ENCODE peak calls at places on chromosomes 13 and 19, in ten cellular contexts. E is AG04450; Q is stimulated activated CD4-positive, alpha-beta T cell treated with anti-CD3 and anti-CD28 coated beads, Interleukin-12 subunit alpha, Interleukin-12 subunit beta, amount 100 ng/mL, for 4 hours; A is T-helper 2 cell treated with Interferon-gamma antibody and Interleukin-4, amounts not matched to agents 5 μg/mL and 100 μg/mL, for 36 hours; J is neuronal stem cell; H is AG10803; D is NCI-H2029; X is AG09309; M is stromal cell of bone marrow; K is hippocampal formation. B is an unnamed sample.

GRCh38 chr13:98875146-98875729 is 102.6 kb downstream of the DOCK9 start:
- DNase-seq in D (no peak), H (no peak), J (no peak), M (no peak), Q (no peak), E (no peak), K (no peak), A (no peak), X (no peak), B (no peak)

GRCh38 chr13:24744247-24744646 is 19.7 kb upstream of the RNF17 start:
- DNase-seq in H (no peak), X (no peak), J (no peak), A (no peak), M (no peak), K (no peak), E (no peak), D (no peak), Q (no peak), B (no peak)

GRCh38 chr13:103878891-103879605 is 812.8 kb upstream of the SLC10A2 start:
- DNase-seq in X (no peak), A (no peak), D (no peak), E (no peak), M (no peak), H (no peak), Q (no peak), K (no peak), J (no peak), B (no peak)

GRCh38 chr13:41327994-41328778 is 17.1 kb downstream of the NAA16 start:
- DNase-seq in Q (no peak), A (no peak), K (no peak), H (no peak), X (no peak), M (no peak), J (no peak), E (no peak), D (no peak), B (no peak)

GRCh38 chr19:43518051-43518450 is 8.9 kb downstream of the ETHE1 start:
- DNase-seq in K (no peak), J (no peak), D (no peak), Q (no peak), A (no peak), M (no peak), X (no peak), E (no peak), H (no peak), B (no peak)

GRCh38 chr19:10424011-10424637 is 3.8 kb downstream of the PDE4A start:
- DNase-seq in H (peak), A (peak), K (peak), E (no peak), D (peak), J (peak), Q (peak), X (no peak), M (no peak), B (no peak)

GRCh38 chr19:55272142-55272541 is 7.8 kb downstream of the HSPBP1 start:
- DNase-seq in E (no peak), J (no peak), M (no peak), Q (no peak), A (no peak), D (no peak), K (no peak), X (no peak), H (no peak), B (no peak)

GRCh38 chr13:71625183-71625582 is 241.8 kb downstream of the DACH1 start:
- DNase-seq in J (no peak), A (no peak), K (no peak), M (no peak), D (no peak), X (no peak), Q (no peak), E (no peak), H (no peak), B (no peak)

GRCh38 chr13:80116107-80116506 is 224.8 kb downstream of the SPRY2 start:
- DNase-seq in Q (no peak), X (peak), E (peak), M (peak), J (no peak), K (no peak), A (no peak), H (peak), D (no peak), B (peak)

GRCh38 chr13:72686766-72687165 is 40.7 kb downstream of the MZT1 start:
- DNase-seq in K (no peak), Q (no peak), X (no peak), A (no peak), M (no peak), E (no peak), H (no peak), J (no peak), D (no peak), B (no peak)

GRCh38 chr19:45200614-45201013 is 22.0 kb downstream of the BLOC1S3 start:
- DNase-seq in H (peak), A (no peak), K (no peak), J (no peak), D (no peak), X (no peak), M (no peak), E (no peak), Q (no peak), B (peak)

GRCh38 chr13:114318624-114319023 is 4.3 kb downstream of the CHAMP1 start:
- DNase-seq in J (no peak), D (no peak), E (no peak), Q (no peak), H (no peak), A (no peak), K (no peak), M (no peak), X (no peak), B (no peak)

GRCh38 chr13:44305845-44306244 is 67.8 kb upstream of the SERP2 start:
- DNase-seq in K (no peak), X (no peak), A (no peak), E (no peak), H (peak), D (peak), J (peak), M (no peak), Q (no peak), B (no peak)

GRCh38 chr19:1143828-1144399 is 30.2 kb downstream of the SBNO2 start:
- DNase-seq in Q (no peak), X (no peak), J (no peak), K (no peak), H (no peak), M (no peak), E (no peak), D (no peak), A (no peak), B (no peak)

GRCh38 chr19:55341191-55342043 is 1.7 kb downstream of the KMT5C start:
- DNase-seq in E (no peak), A (peak), X (no peak), D (peak), J (peak), Q (peak), K (no peak), H (peak), M (no peak), B (no peak)

GRCh38 chr13:39616087-39616694 is 13.2 kb upstream of the LHFPL6 start:
- DNase-seq in K (peak), E (peak), D (peak), Q (peak), A (peak), H (peak), J (peak), X (no peak), M (peak), B (no peak)

GRCh38 chr19:5484398-5485285 is 29.4 kb downstream of the ZNRF4 start:
- DNase-seq in A (no peak), M (no peak), E (peak), D (no peak), K (no peak), X (no peak), H (no peak), Q (no peak), J (no peak), B (no peak)

GRCh38 chr19:12838893-12839656 is 760 bp downstream of the MAST1 start:
- DNase-seq in M (no peak), D (peak), E (no peak), H (no peak), X (no peak), J (no peak), A (peak), K (no peak), Q (no peak), B (no peak)

GRCh38 chr19:10112037-10112751 is 701 bp downstream of the P2RY11 start:
- DNase-seq in X (no peak), Q (peak), M (no peak), J (no peak), E (no peak), K (no peak), D (no peak), A (peak), H (peak), B (no peak)

GRCh38 chr13:52353116-52353718 is 52.8 kb downstream of the THSD1 start:
- DNase-seq in K (no peak), J (no peak), Q (no peak), A (no peak), X (peak), M (peak), H (peak), E (no peak), D (no peak), B (peak)

GRCh38 chr13:107234315-107234714 is 666.4 kb upstream of the ARGLU1 start:
- DNase-seq in A (no peak), E (no peak), X (no peak), H (no peak), D (no peak), M (no peak), K (no peak), J (no peak), Q (no peak), B (no peak)

GRCh38 chr19:8081569-8082550 is 29.3 kb downstream of the CCL25 start:
- DNase-seq in J (no peak), A (no peak), M (no peak), D (no peak), H (no peak), X (no peak), E (no peak), Q (no peak), K (no peak), B (no peak)

GRCh38 chr19:38686530-38686888 is 39.1 kb downstream of the ACTN4 start:
- DNase-seq in Q (no peak), X (no peak), K (no peak), J (no peak), H (no peak), M (no peak), D (no peak), A (peak), E (no peak), B (no peak)

GRCh38 chr13:48500652-48501197 is 32.2 kb downstream of the RCBTB2 start:
- DNase-seq in X (peak), K (no peak), A (no peak), D (no peak), J (no peak), E (peak), M (peak), H (peak), Q (no peak), B (peak)

GRCh38 chr13:68551701-68552522 is 1321.8 kb upstream of the PCDH9 start:
- DNase-seq in A (no peak), Q (no peak), D (peak), X (no peak), M (no peak), K (no peak), E (no peak), J (no peak), H (no peak), B (no peak)

GRCh38 chr19:16296713-16297112 is 27.9 kb upstream of the KLF2 start:
- DNase-seq in A (no peak), J (no peak), H (no peak), K (no peak), X (no peak), E (no peak), Q (no peak), D (no peak), M (no peak), B (no peak)

GRCh38 chr19:15147090-15147489 is 39.9 kb downstream of the SYDE1 start:
- DNase-seq in X (no peak), A (no peak), K (no peak), J (no peak), D (no peak), Q (no peak), M (no peak), E (no peak), H (no peak), B (no peak)

GRCh38 chr13:50403311-50403710 is 388.1 kb downstream of the KCNRG start:
- DNase-seq in A (no peak), M (no peak), D (peak), K (no peak), X (no peak), J (no peak), E (no peak), Q (no peak), H (no peak), B (no peak)

GRCh38 chr19:14182481-14182880 is 23.5 kb downstream of the ADGRL1 start:
- DNase-seq in M (no peak), Q (no peak), H (no peak), A (no peak), K (no peak), X (no peak), J (no peak), D (no peak), E (no peak), B (no peak)

GRCh38 chr13:74015137-74015536 is 119.1 kb downstream of the KLF12 start:
- DNase-seq in E (no peak), A (no peak), M (no peak), X (no peak), H (no peak), K (no peak), D (no peak), Q (no peak), J (no peak), B (no peak)

GRCh38 chr13:36764536-36764935 is 54.5 kb upstream of the RFXAP start:
- DNase-seq in J (no peak), E (no peak), D (no peak), Q (no peak), A (no peak), M (no peak), H (no peak), K (no peak), X (no peak), B (no peak)

GRCh38 chr13:41418027-41418426 is 39.3 kb upstream of the RGCC start:
- DNase-seq in M (peak), K (no peak), A (no peak), Q (no peak), H (peak), J (no peak), X (peak), E (peak), D (no peak), B (peak)

B was measured in AG09319.